ENCODE peak calls at places on chromosome 21, in eight cellular contexts. One of them, this sample, is unnamed.

GRCh38 chr21:18298228-18298627 is 53.6 kb downstream of the CHODL start:
- DNase-seq in lung: no peak
- DNase-seq in adrenal gland: no peak
- DNase-seq in IMR-90: no peak
- DNase-seq in PC-3: no peak
- DNase-seq in A549: no peak
- DNase-seq in left lung: no peak
- DNase-seq in neural progenitor cell: peak; percentile 40
- DNase-seq in this sample: no peak

GRCh38 chr21:31566061-31566460 is 93.4 kb upstream of the SOD1 start:
- DNase-seq in lung: no peak
- DNase-seq in adrenal gland: no peak
- DNase-seq in IMR-90: no peak
- DNase-seq in PC-3: peak; percentile 38
- DNase-seq in A549: no peak
- DNase-seq in left lung: no peak
- DNase-seq in neural progenitor cell: no peak
- DNase-seq in this sample: no peak

GRCh38 chr21:23543334-23543733 is 2063.9 kb downstream of the MRPL39 start:
- DNase-seq in lung: no peak
- DNase-seq in adrenal gland: peak; percentile 85
- DNase-seq in IMR-90: no peak
- DNase-seq in PC-3: no peak
- DNase-seq in A549: no peak
- DNase-seq in left lung: no peak
- DNase-seq in neural progenitor cell: no peak
- DNase-seq in this sample: no peak

GRCh38 chr21:38725196-38726157 is 80.3 kb upstream of the ETS2 start:
- DNase-seq in lung: no peak
- DNase-seq in adrenal gland: no peak
- DNase-seq in IMR-90: no peak
- DNase-seq in PC-3: no peak
- DNase-seq in A549: no peak
- DNase-seq in left lung: no peak
- DNase-seq in neural progenitor cell: no peak
- DNase-seq in this sample: no peak

GRCh38 chr21:36061445-36061844 is 1.1 kb upstream of the SETD4 start:
- DNase-seq in lung: no peak
- DNase-seq in adrenal gland: no peak
- DNase-seq in IMR-90: no peak
- DNase-seq in PC-3: no peak
- DNase-seq in A549: no peak
- DNase-seq in left lung: no peak
- DNase-seq in neural progenitor cell: no peak
- DNase-seq in this sample: no peak

GRCh38 chr21:36560933-36561575 is 81.1 kb upstream of the CLDN14 start:
- DNase-seq in lung: no peak
- DNase-seq in adrenal gland: no peak
- DNase-seq in IMR-90: no peak
- DNase-seq in PC-3: no peak
- DNase-seq in A549: no peak
- DNase-seq in left lung: no peak
- DNase-seq in neural progenitor cell: no peak
- DNase-seq in this sample: no peak

GRCh38 chr21:44402323-44403105 is 49.1 kb downstream of the TRPM2 start:
- DNase-seq in lung: no peak
- DNase-seq in adrenal gland: no peak
- DNase-seq in IMR-90: no peak
- DNase-seq in PC-3: no peak
- DNase-seq in A549: no peak
- DNase-seq in left lung: peak; percentile 64
- DNase-seq in neural progenitor cell: no peak
- DNase-seq in this sample: no peak

GRCh38 chr21:20388400-20388799 is 609.8 kb upstream of the NCAM2 start:
- DNase-seq in lung: no peak
- DNase-seq in adrenal gland: no peak
- DNase-seq in IMR-90: no peak
- DNase-seq in PC-3: no peak
- DNase-seq in A549: no peak
- DNase-seq in left lung: no peak
- DNase-seq in neural progenitor cell: peak; percentile 9
- DNase-seq in this sample: no peak

GRCh38 chr21:32653326-32653901 is 41.2 kb upstream of the CFAP298 start:
- DNase-seq in lung: no peak
- DNase-seq in adrenal gland: no peak
- DNase-seq in IMR-90: peak; percentile 10
- DNase-seq in PC-3: peak; percentile 51
- DNase-seq in A549: peak; percentile 9
- DNase-seq in left lung: no peak
- DNase-seq in neural progenitor cell: peak; percentile 43
- DNase-seq in this sample: peak; percentile 49

DNA sequence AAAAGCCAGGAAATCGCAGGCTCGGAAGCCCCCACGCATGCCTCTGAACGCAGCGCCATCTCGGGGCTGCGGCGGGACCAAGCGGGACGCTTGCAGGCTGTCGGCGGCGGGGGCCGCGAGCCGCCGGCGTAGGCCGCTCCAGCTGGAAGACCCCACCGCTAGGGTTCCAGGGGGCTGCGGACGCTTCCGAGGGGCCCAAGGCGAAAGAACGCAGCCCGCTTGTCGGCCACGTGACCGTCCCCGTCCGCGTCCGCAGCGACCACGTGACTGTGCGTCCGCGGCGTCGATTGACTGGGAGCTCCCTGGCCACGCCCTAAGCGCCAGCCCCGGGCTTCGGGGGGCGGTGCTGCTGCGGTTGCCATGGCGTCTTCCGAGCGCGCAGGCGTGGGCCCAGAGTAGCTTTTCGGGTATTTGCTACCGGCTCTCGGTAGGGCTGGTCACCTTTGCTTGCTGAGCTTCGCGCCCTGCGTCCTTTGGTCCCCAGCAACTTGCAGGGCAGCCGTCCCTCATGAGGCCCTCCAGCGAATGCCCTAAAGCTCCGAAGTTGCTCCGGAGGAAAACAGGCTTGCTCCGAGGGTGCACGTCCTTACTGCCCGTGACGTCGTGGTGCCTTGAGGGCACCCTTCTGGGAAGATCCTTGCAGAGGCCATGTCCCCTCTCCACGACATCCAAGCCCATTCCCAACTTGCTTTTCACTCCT is 197.2 kb downstream of the DYRK1A start:
- DNase-seq in lung: peak; percentile 92
- DNase-seq in adrenal gland: peak; percentile 96
- DNase-seq in IMR-90: peak; percentile 92
- DNase-seq in PC-3: peak; percentile 96
- DNase-seq in A549: peak; percentile 66
- DNase-seq in left lung: peak; percentile 99
- DNase-seq in neural progenitor cell: peak; percentile 44
- DNase-seq in this sample: peak; percentile 93
- TF ChIP-seq CTCF in lung: peak; percentile 11
- TF ChIP-seq CTCF in adrenal gland: no peak
- TF ChIP-seq CTCF in IMR-90: peak; percentile 39
- TF ChIP-seq CTCF in PC-3: peak; percentile 44
- TF ChIP-seq CTCF in A549: peak; percentile 20
- TF ChIP-seq CTCF in left lung: no peak
- TF ChIP-seq CTCF in neural progenitor cell: no peak
- TF ChIP-seq CTCF in this sample: peak; percentile 23

DNA sequence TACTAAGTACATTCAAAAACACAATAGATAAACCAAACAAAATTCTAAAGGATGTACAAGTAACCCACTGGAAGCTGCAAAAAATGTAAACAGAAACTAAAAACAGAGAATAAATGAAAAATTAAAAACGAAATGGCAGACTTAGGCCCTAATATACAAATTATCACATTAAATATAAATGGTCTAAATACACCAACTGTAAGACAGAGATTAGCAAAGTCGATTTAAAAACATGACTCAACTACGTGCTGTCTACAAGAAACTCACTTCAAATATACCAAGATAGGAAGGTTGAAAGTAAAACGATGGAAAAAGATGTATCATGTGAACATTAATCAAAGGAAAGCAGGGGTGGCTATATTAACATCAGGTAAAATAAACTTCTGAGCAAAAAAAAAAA is 23.1 kb downstream of the SLC19A1 start:
- DNase-seq in lung: no peak
- DNase-seq in adrenal gland: no peak
- DNase-seq in IMR-90: no peak
- DNase-seq in PC-3: no peak
- DNase-seq in A549: no peak
- DNase-seq in left lung: no peak
- DNase-seq in neural progenitor cell: no peak
- DNase-seq in this sample: no peak
- H3K9me3 ChIP-seq in lung: peaks cover 9% of the 10 kb centered on the region
- H3K9me3 ChIP-seq in adrenal gland: no peaks in the 10 kb centered on the region
- H3K9me3 ChIP-seq in IMR-90: peaks cover 16% of the 10 kb centered on the region
- H3K9me3 ChIP-seq in PC-3: peaks cover 35% of the 10 kb centered on the region
- H3K9me3 ChIP-seq in A549: peaks cover 37% of the 10 kb centered on the region
- H3K9me3 ChIP-seq in left lung: no peaks in the 10 kb centered on the region
- H3K9me3 ChIP-seq in neural progenitor cell: peaks cover 12% of the 10 kb centered on the region
- H3K9me3 ChIP-seq in this sample: peaks cover 26% of the 10 kb centered on the region

GRCh38 chr21:27425172-27425571 is 458.3 kb upstream of the ADAMTS5 start:
- DNase-seq in lung: no peak
- DNase-seq in adrenal gland: no peak
- DNase-seq in IMR-90: no peak
- DNase-seq in PC-3: no peak
- DNase-seq in A549: no peak
- DNase-seq in left lung: no peak
- DNase-seq in neural progenitor cell: no peak
- DNase-seq in this sample: no peak
- TF ChIP-seq CTCF in lung: no peak
- TF ChIP-seq CTCF in adrenal gland: no peak
- TF ChIP-seq CTCF in IMR-90: no peak
- TF ChIP-seq CTCF in PC-3: peak; percentile 14
- TF ChIP-seq CTCF in A549: no peak
- TF ChIP-seq CTCF in left lung: no peak
- TF ChIP-seq CTCF in neural progenitor cell: peak; percentile 38
- TF ChIP-seq CTCF in this sample: no peak

DNA sequence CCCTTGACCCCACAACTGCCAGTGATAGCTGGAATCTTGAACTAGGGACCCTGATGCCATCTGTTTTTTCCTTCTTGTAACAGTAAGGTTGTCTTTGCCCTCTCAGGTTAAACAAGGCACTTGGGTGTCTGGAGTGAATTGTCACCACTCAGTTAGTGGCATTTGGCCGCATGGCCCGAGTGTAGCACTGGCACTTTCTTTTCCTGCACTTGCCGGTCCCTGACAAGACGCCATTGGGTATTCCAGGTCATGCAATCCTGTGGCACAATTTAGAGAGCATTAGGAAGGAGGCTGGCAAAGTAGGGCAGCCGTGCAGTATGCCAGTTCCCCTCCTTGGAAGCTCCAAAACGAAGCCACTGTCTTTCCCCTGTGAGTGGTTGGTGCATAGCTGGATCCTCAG is 70.8 kb downstream of the MRPS6 start:
- DNase-seq in lung: no peak
- DNase-seq in adrenal gland: no peak
- DNase-seq in IMR-90: no peak
- DNase-seq in PC-3: no peak
- DNase-seq in A549: no peak
- DNase-seq in left lung: no peak
- DNase-seq in neural progenitor cell: no peak
- DNase-seq in this sample: no peak
- H3K9me3 ChIP-seq in lung: no peaks in the 10 kb centered on the region
- H3K9me3 ChIP-seq in adrenal gland: no peaks in the 10 kb centered on the region
- H3K9me3 ChIP-seq in IMR-90: no peaks in the 10 kb centered on the region
- H3K9me3 ChIP-seq in PC-3: no peaks in the 10 kb centered on the region
- H3K9me3 ChIP-seq in A549: no peaks in the 10 kb centered on the region
- H3K9me3 ChIP-seq in left lung: no peaks in the 10 kb centered on the region
- H3K9me3 ChIP-seq in neural progenitor cell: no peaks in the 10 kb centered on the region
- H3K9me3 ChIP-seq in this sample: peaks cover 27% of the 10 kb centered on the region

GRCh38 chr21:43339668-43340067 is 87.3 kb downstream of the SIK1 start:
- DNase-seq in lung: no peak
- DNase-seq in adrenal gland: peak; percentile 55
- DNase-seq in IMR-90: no peak
- DNase-seq in PC-3: peak; percentile 17
- DNase-seq in A549: no peak
- DNase-seq in left lung: no peak
- DNase-seq in neural progenitor cell: no peak
- DNase-seq in this sample: no peak

GRCh38 chr21:43338951-43339350 is 88.0 kb downstream of the SIK1 start:
- DNase-seq in lung: no peak
- DNase-seq in adrenal gland: no peak
- DNase-seq in IMR-90: no peak
- DNase-seq in PC-3: no peak
- DNase-seq in A549: no peak
- DNase-seq in left lung: no peak
- DNase-seq in neural progenitor cell: no peak
- DNase-seq in this sample: no peak

GRCh38 chr21:43335119-43335518 is 91.8 kb downstream of the SIK1 start:
- DNase-seq in lung: no peak
- DNase-seq in adrenal gland: no peak
- DNase-seq in IMR-90: no peak
- DNase-seq in PC-3: no peak
- DNase-seq in A549: no peak
- DNase-seq in left lung: peak; percentile 61
- DNase-seq in neural progenitor cell: no peak
- DNase-seq in this sample: no peak

GRCh38 chr21:43340491-43341348 is 86.2 kb downstream of the SIK1 start:
- DNase-seq in lung: no peak
- DNase-seq in adrenal gland: peak; percentile 55
- DNase-seq in IMR-90: peak; percentile 95
- DNase-seq in PC-3: peak; percentile 85
- DNase-seq in A549: peak; percentile 62
- DNase-seq in left lung: no peak
- DNase-seq in neural progenitor cell: no peak
- DNase-seq in this sample: peak; percentile 73

DNA sequence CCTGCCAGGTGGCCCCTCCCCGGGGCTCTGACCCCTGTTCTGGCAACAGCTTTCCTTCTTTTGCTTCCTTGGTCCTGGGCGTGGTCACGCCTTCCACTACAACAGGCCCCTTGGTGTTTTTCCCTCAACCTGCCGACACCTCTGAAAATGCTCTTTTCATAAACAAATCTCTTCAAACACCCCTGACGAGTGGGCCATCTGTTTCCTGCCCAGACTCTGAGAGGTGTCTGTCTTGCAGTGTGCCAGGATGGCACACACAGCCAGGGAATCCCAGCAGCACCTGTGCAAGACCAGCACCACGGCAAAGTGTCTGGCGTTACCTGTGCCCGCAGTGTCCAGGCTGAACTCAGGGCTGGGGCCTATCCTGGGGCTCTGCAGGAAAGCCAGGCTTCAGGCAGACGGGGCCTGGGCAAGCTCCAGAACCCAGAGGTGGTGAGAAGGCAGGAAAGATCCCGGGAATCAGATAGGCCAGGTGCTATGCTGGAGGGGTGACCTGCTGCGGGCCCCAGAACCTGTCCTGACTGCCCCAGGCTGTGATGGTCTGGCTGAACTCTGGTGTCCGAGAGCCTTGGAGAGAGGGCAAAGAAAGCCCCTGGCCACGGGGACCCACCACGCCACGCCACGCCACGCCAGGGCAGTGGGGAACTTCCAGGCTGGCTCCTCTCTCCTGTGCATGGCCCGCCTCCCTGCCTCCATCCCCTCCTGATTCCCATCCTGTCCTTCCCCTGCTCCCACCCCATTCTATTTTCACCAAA is 88.9 kb downstream of the SIK1 start:
- DNase-seq in lung: no peak
- DNase-seq in adrenal gland: no peak
- DNase-seq in IMR-90: no peak
- DNase-seq in PC-3: no peak
- DNase-seq in A549: no peak
- DNase-seq in left lung: no peak
- DNase-seq in neural progenitor cell: no peak
- DNase-seq in this sample: no peak
- TF ChIP-seq CTCF in lung: no peak
- TF ChIP-seq CTCF in adrenal gland: no peak
- TF ChIP-seq CTCF in IMR-90: no peak
- TF ChIP-seq CTCF in PC-3: no peak
- TF ChIP-seq CTCF in A549: no peak
- TF ChIP-seq CTCF in left lung: no peak
- TF ChIP-seq CTCF in neural progenitor cell: no peak
- TF ChIP-seq CTCF in this sample: no peak

GRCh38 chr21:21463456-21463855 is 465.2 kb downstream of the NCAM2 start:
- DNase-seq in lung: no peak
- DNase-seq in adrenal gland: no peak
- DNase-seq in IMR-90: no peak
- DNase-seq in PC-3: no peak
- DNase-seq in A549: no peak
- DNase-seq in left lung: no peak
- DNase-seq in neural progenitor cell: no peak
- DNase-seq in this sample: no peak
- H3K9me3 ChIP-seq in lung: no peaks in the 10 kb centered on the region
- H3K9me3 ChIP-seq in adrenal gland: no peaks in the 10 kb centered on the region
- H3K9me3 ChIP-seq in IMR-90: no peaks in the 10 kb centered on the region
- H3K9me3 ChIP-seq in PC-3: no peaks in the 10 kb centered on the region
- H3K9me3 ChIP-seq in A549: no peaks in the 10 kb centered on the region
- H3K9me3 ChIP-seq in left lung: no peaks in the 10 kb centered on the region
- H3K9me3 ChIP-seq in neural progenitor cell: no peaks in the 10 kb centered on the region
- H3K9me3 ChIP-seq in this sample: no peaks in the 10 kb centered on the region

This sample was measured in Caco-2.